ENCODE peak calls at places on chromosomes 6 and 20, in eight cellular contexts. W is fibroblast of pulmonary artery, B is A549, Q is heart right ventricle, R is GM06990, C is astrocyte of the cerebellum, E is HCT116, X is astrocyte. T is an unnamed sample.

GRCh38 chr20:48785256-48785655 is 42.5 kb downstream of the PREX1 start:
- DNase-seq in C (no peak), B (no peak), R (no peak), W (no peak), X (no peak), E (no peak), Q (no peak), T (no peak)

GRCh38 chr20:50303573-50304500 is 113.2 kb downstream of the CEBPB start:
- DNase-seq in Q (peak; percentile 79), W (peak; percentile 98), C (no peak), B (no peak), E (no peak), X (peak; percentile 78), R (no peak), T (no peak)

GRCh38 chr6:4849214-4849613 is 73.0 kb downstream of the CDYL start:
- DNase-seq in C (no peak), Q (no peak), W (no peak), B (no peak), X (peak; percentile 36), E (no peak), R (no peak), T (no peak)

GRCh38 chr6:116556814-116557403 is 3.4 kb downstream of the CALHM4 start:
- DNase-seq in W (no peak), X (no peak), Q (no peak), R (no peak), C (no peak), E (no peak), B (no peak), T (no peak)

GRCh38 chr6:57173056-57173885 is 1.1 kb downstream of the BAG2 start:
- DNase-seq in W (peak; percentile 43), B (no peak), Q (no peak), X (peak; percentile 20), C (no peak), R (peak; percentile 30), E (no peak), T (peak; percentile 30)

GRCh38 chr6:53235508-53235907 is 86.9 kb upstream of the GCM1 start:
- DNase-seq in Q (no peak), W (no peak), C (no peak), B (no peak), R (no peak), X (no peak), E (no peak), T (no peak)

GRCh38 chr20:9035129-9035528 is 33.8 kb upstream of the PLCB4 start:
- DNase-seq in B (peak; percentile 75), X (peak; percentile 84), R (no peak), C (peak; percentile 74), E (peak; percentile 21), Q (no peak), W (peak; percentile 74), T (no peak)

GRCh38 chr20:60371456-60371855 is 413.2 kb downstream of the CDH26 start:
- DNase-seq in Q (no peak), C (no peak), R (no peak), X (no peak), W (no peak), E (no peak), B (no peak), T (no peak)

GRCh38 chr6:50816115-50816675 is 2.5 kb upstream of the TFAP2B start:
- DNase-seq in X (peak; percentile 23), B (peak; percentile 55), Q (peak; percentile 42), R (peak; percentile 35), W (peak; percentile 78), E (peak; percentile 34), C (peak; percentile 66), T (peak; percentile 60)

GRCh38 chr20:26208296-26209091 is 511.8 kb upstream of the ZNF337 start:
- DNase-seq in Q (peak; percentile 13), C (no peak), E (no peak), W (no peak), R (peak; percentile 9), X (no peak), B (no peak), T (no peak)

GRCh38 chr20:6828794-6829423 is 61.4 kb downstream of the BMP2 start:
- DNase-seq in C (peak; percentile 50), Q (peak; percentile 15), W (peak; percentile 75), B (peak; percentile 63), E (peak; percentile 21), X (peak; percentile 12), R (peak; percentile 1), T (peak; percentile 42)

GRCh38 chr20:18837710-18838109 is 24.1 kb downstream of the SCP2D1 start:
- DNase-seq in X (no peak), C (no peak), W (no peak), B (no peak), Q (no peak), R (no peak), E (no peak), T (no peak)

GRCh38 chr20:25178563-25179438 is 16.7 kb upstream of the ENTPD6 start:
- DNase-seq in X (peak; percentile 85), E (peak; percentile 61), C (peak; percentile 55), R (no peak), Q (no peak), B (peak; percentile 84), W (peak; percentile 90), T (peak; percentile 90)

GRCh38 chr6:147341486-147341885 is 137.3 kb downstream of the STXBP5 start:
- DNase-seq in X (no peak), Q (no peak), E (no peak), C (no peak), B (no peak), R (no peak), W (no peak), T (no peak)

GRCh38 chr6:156109713-156110112 is 654.1 kb upstream of the NOX3 start:
- DNase-seq in E (no peak), R (no peak), X (no peak), C (no peak), W (no peak), Q (no peak), B (no peak), T (no peak)

GRCh38 chr20:62042025-62042820 is 23.5 kb downstream of the TAF4 start:
- DNase-seq in R (no peak), X (no peak), B (no peak), W (no peak), C (no peak), E (no peak), Q (peak; percentile 3), T (no peak)

GRCh38 chr6:153947817-153948447 is 91.1 kb upstream of the OPRM1 start:
- DNase-seq in X (no peak), W (peak; percentile 45), B (peak; percentile 12), C (no peak), Q (no peak), E (peak; percentile 21), R (no peak), T (peak; percentile 39)

GRCh38 chr20:43665466-43666176 is 1.3 kb upstream of the MYBL2 start:
- DNase-seq in W (no peak), E (no peak), C (no peak), R (no peak), X (no peak), Q (no peak), B (no peak), T (no peak)

GRCh38 chr6:154954352-154954751 is 40.8 kb upstream of the TIAM2 start:
- DNase-seq in Q (no peak), W (no peak), R (no peak), C (no peak), E (no peak), B (no peak), X (peak; percentile 57), T (no peak)

GRCh38 chr20:49210101-49210749 is 9.0 kb upstream of the DDX27 start:
- DNase-seq in Q (no peak), E (no peak), X (no peak), R (no peak), C (no peak), W (no peak), B (no peak), T (no peak)

DNA sequence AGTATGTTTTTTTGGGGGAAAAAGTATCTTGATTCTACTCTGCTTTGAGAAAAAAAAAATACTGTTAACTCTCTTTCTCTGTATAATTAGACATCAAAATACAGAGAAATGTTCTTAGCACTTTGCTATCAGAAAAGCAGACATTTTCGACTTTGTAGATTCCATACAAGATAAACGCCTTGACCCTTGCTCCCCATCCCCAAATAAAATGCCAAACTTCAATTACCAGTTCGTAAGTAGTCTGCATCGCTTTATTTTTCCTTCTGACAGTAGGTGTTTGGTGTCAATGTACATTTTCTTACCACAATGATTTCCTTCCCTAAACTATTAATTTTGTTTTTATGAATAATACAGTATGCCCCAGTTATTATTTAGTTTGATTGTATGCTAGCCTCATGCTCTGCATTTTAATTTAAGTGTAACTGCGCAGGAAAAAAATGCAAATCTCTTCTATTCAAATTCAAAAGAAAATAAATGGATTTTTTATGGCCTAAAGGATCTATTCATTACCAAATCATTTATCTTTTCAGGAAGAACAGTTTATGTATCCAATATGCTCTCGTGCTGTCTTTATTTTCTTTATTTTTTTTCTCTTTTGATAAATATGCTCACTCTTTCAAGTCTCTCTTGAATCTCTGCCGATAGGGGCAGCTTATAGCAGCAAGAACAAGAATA is 84.8 kb upstream of the ZNF217 start:
- DNase-seq in X (no peak), W (no peak), B (no peak), Q (no peak), C (no peak), R (no peak), E (no peak), T (no peak)
- H3K4me3 ChIP-seq in X (no peak overlapping the region), W (no peak overlapping the region), B (no peak overlapping the region), Q (no peak overlapping the region), C (no peak overlapping the region), R (no peak overlapping the region), E (no peak overlapping the region), T (no peak overlapping the region)

GRCh38 chr20:36992802-36993334 is 41.4 kb upstream of the SAMHD1 start:
- DNase-seq in X (no peak), W (no peak), E (no peak), Q (no peak), B (no peak), R (no peak), C (no peak), T (no peak)
- TF ChIP-seq CTCF in X (no peak), W (no peak), E (no peak), Q (no peak), B (no peak), R (no peak), C (no peak), T (no peak)

GRCh38 chr20:34817801-34818200 is 7.7 kb downstream of the NCOA6 start:
- DNase-seq in Q (no peak), B (no peak), C (no peak), R (no peak), E (no peak), W (no peak), X (no peak), T (no peak)

GRCh38 chr20:34820805-34821578 is 4.5 kb downstream of the NCOA6 start:
- DNase-seq in W (no peak), C (no peak), X (no peak), R (no peak), B (no peak), E (no peak), Q (no peak), T (no peak)

GRCh38 chr20:34815636-34816035 is 9.8 kb downstream of the NCOA6 start:
- DNase-seq in E (no peak), W (no peak), C (no peak), Q (no peak), B (no peak), X (no peak), R (no peak), T (no peak)

GRCh38 chr20:34817072-34817471 is 8.4 kb downstream of the NCOA6 start:
- DNase-seq in Q (no peak), B (no peak), W (no peak), E (no peak), R (no peak), X (no peak), C (no peak), T (no peak)
- H3K4me3 ChIP-seq in Q (no peak overlapping the region), B (no peak overlapping the region), W (no peak overlapping the region), E (no peak overlapping the region), R (no peak overlapping the region), X (no peak overlapping the region), C (no peak overlapping the region), T (no peak overlapping the region)

GRCh38 chr20:21719592-21720214 is 14.2 kb downstream of the PAX1 start:
- DNase-seq in C (peak; percentile 44), R (no peak), X (peak; percentile 14), E (peak; percentile 35), B (peak; percentile 78), W (peak; percentile 71), Q (no peak), T (peak; percentile 45)
- TF ChIP-seq CTCF in C (peak; percentile 65), R (peak; percentile 70), X (peak; percentile 80), E (peak; percentile 57), B (peak; percentile 89), W (peak; percentile 77), Q (peak; percentile 70), T (peak; percentile 77)

T was measured in Panc1.